ENCODE peak calls at places on chromosomes 12 and 14, in six cellular contexts. Y, X, E, K, S and N are unnamed samples.

GRCh38 chr12:66726531-66726930 is 47.7 kb upstream of the GRIP1 start:
- DNase-seq in Y (peak), S (no peak), K (no peak), E (no peak), X (no peak), N (no peak)

GRCh38 chr12:94110258-94110657 is 38.1 kb upstream of the PLXNC1 start:
- DNase-seq in Y (no peak), E (no peak), K (no peak), S (no peak), X (no peak), N (no peak)

GRCh38 chr14:100291305-100292075 is 14.8 kb downstream of the SLC25A29 start:
- DNase-seq in S (no peak), K (no peak), X (no peak), Y (no peak), E (no peak), N (no peak)

GRCh38 chr12:119956047-119956446 is 33.0 kb upstream of the BICDL1 start:
- DNase-seq in E (no peak), S (no peak), X (no peak), Y (no peak), K (no peak), N (no peak)

GRCh38 chr12:100348657-100349454 is 8.0 kb upstream of the SLC17A8 start:
- DNase-seq in E (no peak), X (peak), K (no peak), S (no peak), Y (no peak), N (no peak)

GRCh38 chr14:24710403-24711063 is 76.5 kb upstream of the GZMB start:
- DNase-seq in K (peak), E (no peak), Y (peak), X (peak), S (no peak), N (no peak)

GRCh38 chr12:60529723-60530122 is 933.9 kb downstream of the SLC16A7 start:
- DNase-seq in E (no peak), X (no peak), S (no peak), K (no peak), Y (no peak), N (no peak)

GRCh38 chr12:120369476-120370342 is 745 bp upstream of the MSI1 start:
- DNase-seq in E (no peak), K (no peak), S (no peak), X (no peak), Y (peak), N (no peak)

GRCh38 chr14:56514663-56515371 is 64.8 kb upstream of the TMEM260 start:
- DNase-seq in K (peak), X (no peak), Y (no peak), S (no peak), E (no peak), N (no peak)